ENCODE peak calls at places on chromosomes 13 and 19, in seven cellular contexts. P is breast epithelium, Z is fibroblast of lung, V is HL-60, F is retinal pigment epithelial cell, E is cardiac muscle cell, D is lower leg skin. Y is an unnamed sample.
A peak's percentile ranks its signal among the peaks of the same experiment; 100 is the strongest.

GRCh38 chr19:55273978-55274707 is 5.8 kb downstream of the HSPBP1 start:
- DNase-seq in F (no peak), E (no peak), V (no peak), P (no peak), D (no peak), Z (no peak), Y (no peak)

GRCh38 chr13:113315992-113316391 is 19.0 kb downstream of the LAMP1 start:
- DNase-seq in P (no peak), D (no peak), E (no peak), V (no peak), F (no peak), Z (no peak), Y (no peak)

GRCh38 chr19:53467138-53467502 is 413 bp upstream of the ZNF813 start:
- DNase-seq in P (no peak), E (no peak), Z (no peak), V (no peak), D (peak; percentile 85), F (no peak), Y (no peak)

GRCh38 chr19:16893686-16893990 is 4.8 kb downstream of the F2RL3 start:
- DNase-seq in V (no peak), F (no peak), Z (no peak), D (no peak), P (no peak), E (no peak), Y (no peak)

GRCh38 chr13:43546260-43546659 is 240.5 kb downstream of the ENOX1 start:
- DNase-seq in Z (no peak), D (no peak), E (peak; percentile 51), F (no peak), V (no peak), P (no peak), Y (peak; percentile 29)

GRCh38 chr19:5993516-5994406 is 15.8 kb upstream of the RANBP3 start:
- DNase-seq in E (no peak), P (no peak), Z (no peak), V (no peak), F (no peak), D (no peak), Y (peak; percentile 31)

GRCh38 chr19:1057185-1057857 is 9.6 kb upstream of the ARHGAP45 start:
- DNase-seq in P (no peak), F (no peak), Z (peak; percentile 67), V (no peak), E (peak; percentile 77), D (no peak), Y (peak; percentile 74)

GRCh38 chr19:45952691-45953505 is 20.8 kb downstream of the NOVA2 start:
- DNase-seq in F (no peak), P (no peak), Z (peak; percentile 19), D (no peak), V (peak; percentile 40), E (peak; percentile 92), Y (peak; percentile 72)

GRCh38 chr13:27383104-27383921 is 41.1 kb upstream of the GTF3A start:
- DNase-seq in Z (no peak), E (no peak), D (no peak), F (no peak), P (no peak), V (no peak), Y (no peak)

GRCh38 chr13:38866649-38867048 is 124.0 kb downstream of the STOML3 start:
- DNase-seq in F (no peak), P (no peak), E (no peak), D (no peak), V (no peak), Z (no peak), Y (no peak)

GRCh38 chr19:12656899-12657571 is 9.5 kb downstream of the MAN2B1 start:
- DNase-seq in P (no peak), V (no peak), D (no peak), F (no peak), Z (no peak), E (no peak), Y (no peak)

GRCh38 chr19:35130761-35131720 is 3.8 kb downstream of the LGI4 start:
- DNase-seq in V (no peak), F (no peak), D (no peak), E (no peak), Z (no peak), P (no peak), Y (no peak)

GRCh38 chr19:34590228-34590627 is 86.7 kb downstream of the SCGB2B2 start:
- DNase-seq in P (no peak), F (no peak), V (no peak), Z (no peak), E (no peak), D (no peak), Y (no peak)

GRCh38 chr19:41936961-41937360 is 8.7 kb upstream of the ERFL start:
- DNase-seq in D (no peak), F (no peak), Z (no peak), V (no peak), P (no peak), E (no peak), Y (no peak)

GRCh38 chr19:53471916-53472315 is 4.4 kb downstream of the ZNF813 start:
- DNase-seq in Z (no peak), P (no peak), V (no peak), F (no peak), D (no peak), E (no peak), Y (no peak)

GRCh38 chr13:26679945-26680516 is 80.6 kb downstream of the GPR12 start:
- DNase-seq in V (no peak), Z (peak; percentile 24), E (peak; percentile 76), P (no peak), F (peak; percentile 85), D (no peak), Y (no peak)

GRCh38 chr13:108020027-108020426 is 195.3 kb downstream of the LIG4 start:
- DNase-seq in F (no peak), P (no peak), E (no peak), D (no peak), V (no peak), Z (no peak), Y (no peak)

GRCh38 chr19:287381-287871 is 3.8 kb downstream of the PLPP2 start:
- DNase-seq in P (no peak), D (peak; percentile 83), E (no peak), Z (no peak), F (no peak), V (no peak), Y (no peak)

GRCh38 chr19:48489608-48490216 is 20.5 kb downstream of the CYTH2 start:
- DNase-seq in F (no peak), Z (no peak), V (no peak), D (peak; percentile 95), P (peak; percentile 72), E (peak; percentile 83), Y (peak; percentile 65)

GRCh38 chr19:48484931-48485612 is 15.9 kb downstream of the CYTH2 start:
- DNase-seq in Z (no peak), D (no peak), P (no peak), V (no peak), F (no peak), E (no peak), Y (no peak)

GRCh38 chr19:48487944-48488343 is 18.8 kb downstream of the CYTH2 start:
- DNase-seq in Z (peak; percentile 81), V (no peak), P (peak; percentile 94), E (no peak), D (peak; percentile 93), F (peak; percentile 66), Y (peak; percentile 60)

GRCh38 chr19:48484247-48484893 is 15.2 kb downstream of the CYTH2 start:
- DNase-seq in F (no peak), P (no peak), Z (no peak), D (no peak), E (no peak), V (no peak), Y (no peak)

DNA sequence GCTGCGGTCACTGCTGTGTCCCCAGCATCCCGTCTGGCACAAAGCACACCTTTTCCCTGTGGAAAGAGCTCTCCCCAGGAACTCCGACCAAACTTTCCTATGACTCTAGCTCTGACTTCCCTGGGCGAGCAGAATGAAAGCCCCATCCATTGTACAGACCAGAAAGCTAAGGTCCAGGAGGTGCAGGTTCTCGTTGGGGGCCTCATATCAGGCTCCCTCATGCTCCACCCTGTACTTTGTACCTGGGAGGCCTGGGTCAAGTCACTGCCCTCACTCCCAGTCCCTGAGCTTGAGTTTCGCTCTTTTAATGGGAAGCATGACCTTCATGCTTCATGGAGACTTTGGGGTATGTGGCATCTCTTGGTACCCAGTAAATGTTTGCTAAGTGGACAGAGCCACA is 18.4 kb downstream of the CYTH2 start:
- DNase-seq in D (no peak), P (no peak), V (no peak), F (no peak), Z (no peak), E (no peak), Y (no peak)
- TF ChIP-seq CTCF in D (no peak), P (no peak), V (no peak), F (no peak), Z (no peak), E (no peak), Y (no peak)

GRCh38 chr13:106246237-106246636 is 289.2 kb downstream of the EFNB2 start:
- DNase-seq in E (no peak), D (no peak), V (no peak), F (no peak), P (no peak), Z (no peak), Y (no peak)
- H3K4me3 ChIP-seq in E (no peak overlapping the region), D (no peak overlapping the region), V (no peak overlapping the region), F (no peak overlapping the region), P (no peak overlapping the region), Z (no peak overlapping the region), Y (no peak overlapping the region)

DNA sequence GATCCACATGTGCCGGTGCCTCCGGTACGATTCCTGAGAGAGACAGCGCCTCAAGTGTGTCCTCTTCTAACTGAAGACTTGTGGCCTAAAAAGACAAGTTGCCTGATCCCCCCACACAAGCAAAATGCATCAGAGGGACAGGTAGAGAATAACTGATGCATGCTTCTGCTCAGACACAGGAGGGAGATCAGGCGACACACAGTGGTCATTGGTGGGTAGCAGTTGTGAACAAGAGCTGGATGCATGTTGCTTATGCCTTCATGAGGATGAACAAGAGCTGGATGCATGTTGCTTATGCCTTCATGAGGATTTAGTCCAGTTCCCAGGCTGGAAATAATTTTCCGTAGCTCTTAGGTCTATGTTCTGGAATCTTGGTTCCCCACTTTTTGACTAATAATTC is 505.6 kb downstream of the MYO16 start:
- DNase-seq in E (no peak), V (no peak), Z (no peak), F (no peak), D (no peak), P (no peak), Y (no peak)
- TF ChIP-seq CTCF in E (no peak), V (no peak), Z (no peak), F (no peak), D (no peak), P (no peak), Y (no peak)

DNA sequence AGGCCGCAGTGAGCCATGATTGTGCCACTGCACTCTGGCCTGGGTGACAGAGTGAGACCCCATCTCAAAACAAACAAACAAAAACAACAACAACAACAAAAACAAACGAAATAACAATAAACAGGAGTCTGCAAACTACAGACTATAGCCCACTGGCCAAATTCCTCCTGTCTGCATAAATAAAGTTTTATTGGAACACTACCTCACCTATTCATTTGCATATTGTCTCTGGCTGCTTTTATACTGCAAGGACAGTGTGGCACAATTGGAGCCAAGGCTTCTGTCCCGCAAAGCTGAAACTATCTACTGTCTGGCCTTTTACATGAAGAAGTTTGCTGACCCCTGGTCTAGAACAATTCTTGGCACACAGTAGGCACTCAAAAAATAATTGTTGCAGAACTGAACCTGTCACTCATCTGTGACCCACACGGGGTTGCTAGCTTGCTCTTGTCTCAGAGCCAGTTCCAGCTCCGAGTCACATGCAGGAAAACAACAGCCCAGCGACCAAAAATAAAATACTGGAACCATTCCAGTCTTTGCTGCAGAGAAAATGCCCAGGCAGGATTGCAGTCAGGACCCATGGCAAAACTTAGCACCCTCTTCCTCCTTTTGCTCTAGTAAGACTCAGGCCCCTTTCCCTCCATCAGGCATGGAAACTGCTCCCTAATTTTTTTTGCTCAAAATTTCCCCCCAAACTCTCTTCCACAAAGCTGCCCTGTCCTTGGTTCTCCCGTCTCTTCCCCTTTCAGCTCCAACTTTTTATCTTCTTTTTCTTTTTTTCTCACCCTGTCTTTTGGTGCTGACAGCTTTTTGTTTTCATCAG is 4.8 kb upstream of the MYH14 start:
- DNase-seq in F (no peak), V (no peak), P (no peak), D (no peak), E (no peak), Z (no peak), Y (no peak)
- H3K4me3 ChIP-seq in F (no peak overlapping the region), V (no peak overlapping the region), P (no peak overlapping the region), D (no peak overlapping the region), E (no peak overlapping the region), Z (no peak overlapping the region), Y (no peak overlapping the region)